ENCODE peak calls at places on chromosomes 6 and 20, in six cellular contexts. L, U, N, F, P and V are unnamed samples.

GRCh38 chr20:815914-816606 is 17.5 kb upstream of the FAM110A start:
- DNase-seq in L (peak; percentile 40), U (peak; percentile 67), N (peak; percentile 69), F (peak; percentile 56), P (peak; percentile 56), V (peak; percentile 70)

GRCh38 chr6:97978855-97979271 is 695.8 kb upstream of the MMS22L start:
- DNase-seq in L (no peak), U (peak; percentile 6), N (no peak), F (no peak), P (no peak), V (no peak)

GRCh38 chr6:85354761-85355618 is 94.9 kb upstream of the NT5E start:
- DNase-seq in L (peak; percentile 77), U (peak; percentile 74), N (peak; percentile 58), F (peak; percentile 87), P (peak; percentile 82), V (peak; percentile 85)

GRCh38 chr6:108837236-108837971 is 10.8 kb upstream of the ARMC2 start:
- DNase-seq in L (no peak), U (peak; percentile 79), N (peak; percentile 11), F (no peak), P (no peak), V (peak; percentile 19)

GRCh38 chr20:42749548-42749947 is 440.2 kb downstream of the PTPRT start:
- DNase-seq in L (no peak), U (no peak), N (no peak), F (no peak), P (no peak), V (no peak)

GRCh38 chr20:4167261-4168004 is 152.1 kb upstream of the RNF24 start:
- DNase-seq in L (no peak), U (no peak), N (no peak), F (no peak), P (no peak), V (no peak)

GRCh38 chr6:32195902-32196681 is 3.6 kb upstream of the GPSM3 start:
- DNase-seq in L (peak; percentile 90), U (peak; percentile 92), N (peak; percentile 60), F (peak; percentile 91), P (peak; percentile 88), V (peak; percentile 91)

GRCh38 chr6:33630014-33630413 is 8.9 kb downstream of the ITPR3 start:
- DNase-seq in L (no peak), U (no peak), N (no peak), F (no peak), P (no peak), V (no peak)

GRCh38 chr6:161434331-161434730 is 160.5 kb upstream of the AGPAT4 start:
- DNase-seq in L (no peak), U (peak; percentile 73), N (no peak), F (no peak), P (peak; percentile 61), V (no peak)